ENCODE peak calls at places on chromosome 4, in seven cellular contexts. Z is aorta; L is ovary; P is activated naive CD8-positive, alpha-beta T cell treated with anti-CD3 and anti-CD28 coated beads, Interleukin-2, amount 50 U/mL, for 24 hours; H is foreskin fibroblast; I is activated CD8-positive, alpha-beta memory T cell treated with anti-CD3 and anti-CD28 coated beads for 1 hour; V is dorsolateral prefrontal cortex. F is an unnamed sample.

GRCh38 chr4:72496119-72496518 is 72.9 kb downstream of the ADAMTS3 start:
- DNase-seq in Z (no peak), L (no peak), P (no peak), H (no peak), I (no peak), V (no peak), F (no peak)

GRCh38 chr4:73450398-73451004 is 14.5 kb downstream of the AFP start:
- DNase-seq in Z (peak), L (peak), P (no peak), H (peak), I (no peak), V (no peak), F (peak)

GRCh38 chr4:140048419-140049022 is 105.5 kb downstream of the MAML3 start:
- DNase-seq in Z (no peak), L (no peak), P (no peak), H (no peak), I (no peak), V (no peak), F (no peak)

GRCh38 chr4:7979652-7979968 is 39.9 kb upstream of the AFAP1 start:
- DNase-seq in Z (no peak), L (no peak), P (no peak), H (no peak), I (no peak), V (no peak), F (no peak)

GRCh38 chr4:6327220-6327917 is 57.7 kb downstream of the WFS1 start:
- DNase-seq in Z (peak), L (peak), P (peak), H (peak), I (peak), V (peak), F (peak)

GRCh38 chr4:39814403-39815185 is 116.7 kb downstream of the UBE2K start:
- DNase-seq in Z (no peak), L (no peak), P (peak), H (peak), I (no peak), V (no peak), F (no peak)

GRCh38 chr4:4818440-4819212 is 40.8 kb upstream of the MSX1 start:
- DNase-seq in Z (no peak), L (no peak), P (no peak), H (no peak), I (no peak), V (no peak), F (no peak)

GRCh38 chr4:2059034-2059725 is at the start of gene NAT8L:
- DNase-seq in Z (no peak), L (no peak), P (no peak), H (no peak), I (no peak), V (peak), F (peak)

GRCh38 chr4:52592287-52592686 is 66.8 kb downstream of the USP46 start:
- DNase-seq in Z (no peak), L (no peak), P (no peak), H (no peak), I (no peak), V (no peak), F (no peak)

GRCh38 chr4:80202784-80203553 is 5.7 kb downstream of the PRDM8 start:
- DNase-seq in Z (peak), L (peak), P (peak), H (no peak), I (no peak), V (no peak), F (peak)

GRCh38 chr4:11446156-11446811 is 17.6 kb upstream of the HS3ST1 start:
- DNase-seq in Z (no peak), L (no peak), P (no peak), H (no peak), I (no peak), V (no peak), F (no peak)

GRCh38 chr4:137471895-137472294 is 60.4 kb downstream of the PCDH18 start:
- DNase-seq in Z (no peak), L (no peak), P (no peak), H (peak), I (no peak), V (no peak), F (no peak)

GRCh38 chr4:164012396-164013027 is 518.0 kb downstream of the TMA16 start:
- DNase-seq in Z (no peak), L (no peak), P (peak), H (no peak), I (no peak), V (no peak), F (no peak)

GRCh38 chr4:3257125-3257690 is 8.2 kb downstream of the MSANTD1 start:
- DNase-seq in Z (peak), L (no peak), P (no peak), H (no peak), I (no peak), V (peak), F (peak)

GRCh38 chr4:47484169-47484568 is 906 bp upstream of the ATP10D start:
- DNase-seq in Z (no peak), L (no peak), P (no peak), H (no peak), I (no peak), V (no peak), F (no peak)

GRCh38 chr4:47674173-47674572 is 163.7 kb downstream of the CORIN start:
- DNase-seq in Z (no peak), L (no peak), P (no peak), H (no peak), I (no peak), V (no peak), F (no peak)

GRCh38 chr4:76948441-76949292 is 885 bp upstream of the SEPTIN11 start:
- DNase-seq in Z (peak), L (peak), P (peak), H (peak), I (peak), V (peak), F (peak)

GRCh38 chr4:173525118-173526033 is 4.7 kb downstream of the HAND2 start:
- DNase-seq in Z (no peak), L (peak), P (no peak), H (no peak), I (no peak), V (no peak), F (peak)

GRCh38 chr4:1204828-1205591 is 32.6 kb upstream of the SPON2 start:
- DNase-seq in Z (peak), L (no peak), P (no peak), H (no peak), I (no peak), V (peak), F (peak)

GRCh38 chr4:151114986-151115385 is 15.6 kb downstream of the RPS3A start:
- DNase-seq in Z (no peak), L (no peak), P (no peak), H (no peak), I (no peak), V (no peak), F (no peak)

GRCh38 chr4:124144302-124144701 is 568.2 kb downstream of the ANKRD50 start:
- DNase-seq in Z (no peak), L (no peak), P (no peak), H (no peak), I (no peak), V (no peak), F (no peak)

GRCh38 chr4:182062936-182063335 is 180.3 kb upstream of the TENM3 start:
- DNase-seq in Z (no peak), L (no peak), P (no peak), H (peak), I (no peak), V (no peak), F (no peak)

GRCh38 chr4:186201535-186202230 is 10.3 kb downstream of the CYP4V2 start:
- DNase-seq in Z (no peak), L (no peak), P (peak), H (peak), I (no peak), V (no peak), F (peak)

GRCh38 chr4:55547461-55547770 is 707 bp upstream of the CLOCK start:
- DNase-seq in Z (peak), L (peak), P (no peak), H (no peak), I (no peak), V (no peak), F (peak)

GRCh38 chr4:137635108-137635507 is 102.8 kb upstream of the PCDH18 start:
- DNase-seq in Z (no peak), L (no peak), P (no peak), H (peak), I (no peak), V (no peak), F (no peak)

GRCh38 chr4:28225005-28225404 is 1364.4 kb downstream of the STIM2 start:
- DNase-seq in Z (no peak), L (no peak), P (no peak), H (no peak), I (no peak), V (no peak), F (no peak)

GRCh38 chr4:168923526-168924194 is 86.4 kb downstream of the CBR4 start:
- DNase-seq in Z (no peak), L (peak), P (peak), H (peak), I (peak), V (peak), F (no peak)

GRCh38 chr4:97656034-97656720 is 487.1 kb downstream of the STPG2 start:
- DNase-seq in Z (no peak), L (no peak), P (no peak), H (peak), I (no peak), V (no peak), F (no peak)

GRCh38 chr4:17066241-17066640 is 167.8 kb upstream of the LDB2 start:
- DNase-seq in Z (no peak), L (no peak), P (no peak), H (peak), I (no peak), V (no peak), F (no peak)

GRCh38 chr4:186904104-186904503 is 180.4 kb upstream of the FAT1 start:
- DNase-seq in Z (no peak), L (no peak), P (no peak), H (peak), I (no peak), V (no peak), F (no peak)

F was measured in Right ventricle myocardium superior.